ENCODE peak calls at places on chromosomes 6 and 20, in seven cellular contexts. One of them, this sample, is unnamed.

GRCh38 chr6:134683783-134684765 is 265.8 kb downstream of the ALDH8A1 start:
- DNase-seq in OCI-LY7: no peak
- DNase-seq in breast epithelium: no peak
- DNase-seq in bronchial epithelial cell: peak; percentile 49
- DNase-seq in epithelial cell of esophagus: peak; percentile 47
- DNase-seq in heart right ventricle: no peak
- DNase-seq in psoas muscle: no peak
- DNase-seq in this sample: no peak

GRCh38 chr6:121506761-121507754 is 71.6 kb downstream of the GJA1 start:
- DNase-seq in bronchial epithelial cell: peak; percentile 80
- DNase-seq in psoas muscle: peak; percentile 56
- DNase-seq in heart right ventricle: no peak
- DNase-seq in breast epithelium: no peak
- DNase-seq in OCI-LY7: no peak
- DNase-seq in epithelial cell of esophagus: peak; percentile 57
- DNase-seq in this sample: no peak

GRCh38 chr20:43023836-43024235 is 165.9 kb downstream of the PTPRT start:
- DNase-seq in heart right ventricle: no peak
- DNase-seq in psoas muscle: no peak
- DNase-seq in breast epithelium: no peak
- DNase-seq in bronchial epithelial cell: no peak
- DNase-seq in OCI-LY7: no peak
- DNase-seq in epithelial cell of esophagus: no peak
- DNase-seq in this sample: no peak

GRCh38 chr6:147504848-147505247 is 3.6 kb upstream of the SAMD5 start:
- DNase-seq in breast epithelium: no peak
- DNase-seq in heart right ventricle: no peak
- DNase-seq in OCI-LY7: no peak
- DNase-seq in psoas muscle: no peak
- DNase-seq in bronchial epithelial cell: no peak
- DNase-seq in epithelial cell of esophagus: no peak
- DNase-seq in this sample: no peak

GRCh38 chr6:37938909-37939308 is 119.4 kb downstream of the ZFAND3 start:
- DNase-seq in heart right ventricle: no peak
- DNase-seq in epithelial cell of esophagus: no peak
- DNase-seq in psoas muscle: no peak
- DNase-seq in OCI-LY7: no peak
- DNase-seq in breast epithelium: no peak
- DNase-seq in bronchial epithelial cell: no peak
- DNase-seq in this sample: peak; percentile 13

GRCh38 chr6:29509239-29509638 is 21.5 kb upstream of the MAS1L start:
- DNase-seq in heart right ventricle: no peak
- DNase-seq in epithelial cell of esophagus: no peak
- DNase-seq in bronchial epithelial cell: no peak
- DNase-seq in breast epithelium: no peak
- DNase-seq in psoas muscle: no peak
- DNase-seq in OCI-LY7: no peak
- DNase-seq in this sample: no peak

GRCh38 chr20:10673176-10673830 is 496 bp downstream of the JAG1 start:
- DNase-seq in psoas muscle: peak; percentile 64
- DNase-seq in bronchial epithelial cell: no peak
- DNase-seq in OCI-LY7: peak; percentile 23
- DNase-seq in heart right ventricle: peak; percentile 42
- DNase-seq in epithelial cell of esophagus: no peak
- DNase-seq in breast epithelium: no peak
- DNase-seq in this sample: no peak

GRCh38 chr6:121951918-121952379 is 447.5 kb upstream of the HSF2 start:
- DNase-seq in bronchial epithelial cell: peak; percentile 85
- DNase-seq in OCI-LY7: no peak
- DNase-seq in psoas muscle: no peak
- DNase-seq in epithelial cell of esophagus: peak; percentile 79
- DNase-seq in heart right ventricle: no peak
- DNase-seq in breast epithelium: peak; percentile 18
- DNase-seq in this sample: peak; percentile 89

GRCh38 chr20:57040461-57040860 is 226.0 kb downstream of the BMP7 start:
- DNase-seq in breast epithelium: no peak
- DNase-seq in bronchial epithelial cell: no peak
- DNase-seq in epithelial cell of esophagus: no peak
- DNase-seq in heart right ventricle: no peak
- DNase-seq in OCI-LY7: no peak
- DNase-seq in psoas muscle: no peak
- DNase-seq in this sample: no peak

GRCh38 chr6:144675231-144675861 is 390.2 kb downstream of the UTRN start:
- DNase-seq in breast epithelium: peak; percentile 85
- DNase-seq in heart right ventricle: no peak
- DNase-seq in OCI-LY7: no peak
- DNase-seq in psoas muscle: no peak
- DNase-seq in bronchial epithelial cell: peak; percentile 66
- DNase-seq in epithelial cell of esophagus: peak; percentile 87
- DNase-seq in this sample: peak; percentile 95

GRCh38 chr20:57633945-57634491 is 13.8 kb upstream of the ZBP1 start:
- DNase-seq in heart right ventricle: no peak
- DNase-seq in OCI-LY7: peak; percentile 85
- DNase-seq in psoas muscle: no peak
- DNase-seq in breast epithelium: no peak
- DNase-seq in bronchial epithelial cell: no peak
- DNase-seq in epithelial cell of esophagus: no peak
- DNase-seq in this sample: no peak

GRCh38 chr6:122187186-122187585 is 212.3 kb upstream of the HSF2 start:
- DNase-seq in bronchial epithelial cell: no peak
- DNase-seq in psoas muscle: no peak
- DNase-seq in epithelial cell of esophagus: no peak
- DNase-seq in heart right ventricle: no peak
- DNase-seq in breast epithelium: no peak
- DNase-seq in OCI-LY7: no peak
- DNase-seq in this sample: no peak

GRCh38 chr6:154683756-154684523 is 49.3 kb upstream of the SCAF8 start:
- DNase-seq in heart right ventricle: no peak
- DNase-seq in OCI-LY7: peak; percentile 69
- DNase-seq in psoas muscle: no peak
- DNase-seq in bronchial epithelial cell: peak; percentile 44
- DNase-seq in epithelial cell of esophagus: peak; percentile 12
- DNase-seq in breast epithelium: no peak
- DNase-seq in this sample: no peak

GRCh38 chr6:116217069-116217468 is 36.8 kb downstream of the TSPYL4 start:
- DNase-seq in psoas muscle: no peak
- DNase-seq in heart right ventricle: no peak
- DNase-seq in OCI-LY7: peak; percentile 45
- DNase-seq in bronchial epithelial cell: peak; percentile 58
- DNase-seq in epithelial cell of esophagus: peak; percentile 61
- DNase-seq in breast epithelium: no peak
- DNase-seq in this sample: no peak

GRCh38 chr6:54291738-54292137 is 16.5 kb upstream of the TINAG start:
- DNase-seq in OCI-LY7: no peak
- DNase-seq in psoas muscle: no peak
- DNase-seq in heart right ventricle: no peak
- DNase-seq in breast epithelium: no peak
- DNase-seq in epithelial cell of esophagus: peak; percentile 90
- DNase-seq in bronchial epithelial cell: peak; percentile 96
- DNase-seq in this sample: peak; percentile 31

GRCh38 chr6:49744259-49744658 is at the start of gene CRISP3:
- DNase-seq in psoas muscle: no peak
- DNase-seq in bronchial epithelial cell: peak; percentile 78
- DNase-seq in heart right ventricle: no peak
- DNase-seq in breast epithelium: no peak
- DNase-seq in epithelial cell of esophagus: peak; percentile 67
- DNase-seq in OCI-LY7: no peak
- DNase-seq in this sample: no peak

GRCh38 chr20:38790210-38791053 is 15.1 kb upstream of the PPP1R16B start:
- DNase-seq in psoas muscle: no peak
- DNase-seq in bronchial epithelial cell: peak; percentile 68
- DNase-seq in heart right ventricle: no peak
- DNase-seq in epithelial cell of esophagus: peak; percentile 91
- DNase-seq in breast epithelium: no peak
- DNase-seq in OCI-LY7: peak; percentile 53
- DNase-seq in this sample: no peak
- TF ChIP-seq CTCF in psoas muscle: peak; percentile 51
- TF ChIP-seq CTCF in bronchial epithelial cell: peak; percentile 68
- TF ChIP-seq CTCF in heart right ventricle: peak; percentile 62
- TF ChIP-seq CTCF in epithelial cell of esophagus: peak; percentile 63
- TF ChIP-seq CTCF in breast epithelium: peak; percentile 11
- TF ChIP-seq CTCF in OCI-LY7: peak; percentile 85
- TF ChIP-seq CTCF in this sample: peak; percentile 70

GRCh38 chr6:160510199-160510598 is 153.9 kb downstream of the LPA start:
- DNase-seq in psoas muscle: no peak
- DNase-seq in OCI-LY7: no peak
- DNase-seq in breast epithelium: no peak
- DNase-seq in bronchial epithelial cell: peak; percentile 81
- DNase-seq in epithelial cell of esophagus: peak; percentile 60
- DNase-seq in heart right ventricle: no peak
- DNase-seq in this sample: no peak

GRCh38 chr6:160507420-160507819 is 156.7 kb downstream of the LPA start:
- DNase-seq in epithelial cell of esophagus: no peak
- DNase-seq in OCI-LY7: no peak
- DNase-seq in breast epithelium: no peak
- DNase-seq in psoas muscle: no peak
- DNase-seq in heart right ventricle: no peak
- DNase-seq in bronchial epithelial cell: no peak
- DNase-seq in this sample: no peak

GRCh38 chr6:160510976-160511617 is 153.0 kb downstream of the LPA start:
- DNase-seq in bronchial epithelial cell: no peak
- DNase-seq in epithelial cell of esophagus: no peak
- DNase-seq in breast epithelium: no peak
- DNase-seq in heart right ventricle: no peak
- DNase-seq in OCI-LY7: no peak
- DNase-seq in psoas muscle: no peak
- DNase-seq in this sample: no peak

GRCh38 chr6:160505970-160506369 is 157.8 kb downstream of the SLC22A3 start:
- DNase-seq in OCI-LY7: no peak
- DNase-seq in breast epithelium: no peak
- DNase-seq in psoas muscle: no peak
- DNase-seq in epithelial cell of esophagus: no peak
- DNase-seq in bronchial epithelial cell: no peak
- DNase-seq in heart right ventricle: no peak
- DNase-seq in this sample: no peak

DNA sequence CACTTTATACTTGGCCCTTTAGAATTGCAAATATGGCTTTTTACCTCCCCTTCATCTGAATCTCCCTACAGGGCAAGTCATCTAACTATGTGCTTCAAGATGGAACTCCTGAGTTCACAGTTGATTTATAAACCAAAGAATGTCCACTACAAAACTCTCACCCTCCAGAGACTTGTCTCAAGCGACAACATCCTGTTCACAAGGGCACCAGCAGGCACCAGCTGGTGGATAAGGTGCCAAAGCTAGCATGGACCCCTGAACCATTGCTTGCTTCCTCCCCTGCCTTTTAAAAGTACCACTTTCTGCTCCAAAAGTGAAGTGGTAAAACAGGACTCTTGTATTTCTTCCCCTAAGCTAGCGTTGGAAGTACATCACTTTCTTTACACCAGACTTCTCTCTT is 154.5 kb downstream of the LPA start:
- DNase-seq in OCI-LY7: no peak
- DNase-seq in bronchial epithelial cell: no peak
- DNase-seq in psoas muscle: no peak
- DNase-seq in epithelial cell of esophagus: no peak
- DNase-seq in breast epithelium: no peak
- DNase-seq in heart right ventricle: no peak
- DNase-seq in this sample: no peak
- H3K4me3 ChIP-seq in OCI-LY7: no peak overlapping the region
- H3K4me3 ChIP-seq in bronchial epithelial cell: no peak overlapping the region
- H3K4me3 ChIP-seq in psoas muscle: no peak overlapping the region
- H3K4me3 ChIP-seq in epithelial cell of esophagus: no peak overlapping the region
- H3K4me3 ChIP-seq in breast epithelium: no peak overlapping the region
- H3K4me3 ChIP-seq in heart right ventricle: no peak overlapping the region
- H3K4me3 ChIP-seq in this sample: no peak overlapping the region

GRCh38 chr6:78611886-78612480 is 255.4 kb upstream of the IRAK1BP1 start:
- DNase-seq in heart right ventricle: no peak
- DNase-seq in psoas muscle: no peak
- DNase-seq in OCI-LY7: peak; percentile 33
- DNase-seq in bronchial epithelial cell: peak; percentile 45
- DNase-seq in epithelial cell of esophagus: peak; percentile 42
- DNase-seq in breast epithelium: no peak
- DNase-seq in this sample: no peak
- TF ChIP-seq CTCF in heart right ventricle: peak; percentile 30
- TF ChIP-seq CTCF in psoas muscle: peak; percentile 20
- TF ChIP-seq CTCF in OCI-LY7: peak; percentile 85
- TF ChIP-seq CTCF in bronchial epithelial cell: peak; percentile 54
- TF ChIP-seq CTCF in epithelial cell of esophagus: peak; percentile 47
- TF ChIP-seq CTCF in breast epithelium: no peak
- TF ChIP-seq CTCF in this sample: peak; percentile 63

GRCh38 chr20:40654876-40655275 is 34.2 kb downstream of the MAFB start:
- DNase-seq in epithelial cell of esophagus: peak; percentile 22
- DNase-seq in psoas muscle: peak; percentile 81
- DNase-seq in bronchial epithelial cell: no peak
- DNase-seq in heart right ventricle: no peak
- DNase-seq in breast epithelium: peak; percentile 85
- DNase-seq in OCI-LY7: no peak
- DNase-seq in this sample: no peak
- H3K4me3 ChIP-seq in epithelial cell of esophagus: no peak overlapping the region
- H3K4me3 ChIP-seq in psoas muscle: no peak overlapping the region
- H3K4me3 ChIP-seq in bronchial epithelial cell: no peak overlapping the region
- H3K4me3 ChIP-seq in heart right ventricle: no peak overlapping the region
- H3K4me3 ChIP-seq in breast epithelium: no peak overlapping the region
- H3K4me3 ChIP-seq in OCI-LY7: no peak overlapping the region
- H3K4me3 ChIP-seq in this sample: no peak overlapping the region

DNA sequence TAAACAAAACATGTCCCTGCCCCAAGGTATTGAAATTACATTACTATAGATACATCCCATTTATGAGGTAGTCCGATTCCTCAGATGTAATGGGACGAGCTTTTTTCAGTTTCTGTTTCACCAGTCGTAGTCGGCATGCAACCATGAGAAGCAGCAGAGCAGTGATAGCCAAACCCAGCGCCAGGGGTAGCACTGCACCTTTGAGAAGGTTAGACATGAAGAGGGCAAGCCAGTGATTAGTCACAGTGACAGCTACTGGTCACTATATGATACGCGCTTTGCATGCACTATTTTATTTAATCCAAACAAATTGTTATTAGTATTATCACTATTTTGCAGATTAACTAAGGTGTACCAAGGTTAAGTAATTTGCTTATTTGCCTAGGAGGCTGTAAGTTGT is 43.7 kb downstream of the LRP11 start:
- DNase-seq in OCI-LY7: peak; percentile 45
- DNase-seq in heart right ventricle: no peak
- DNase-seq in breast epithelium: no peak
- DNase-seq in bronchial epithelial cell: no peak
- DNase-seq in epithelial cell of esophagus: no peak
- DNase-seq in psoas muscle: no peak
- DNase-seq in this sample: no peak
- TF ChIP-seq CTCF in OCI-LY7: peak; percentile 55
- TF ChIP-seq CTCF in heart right ventricle: no peak
- TF ChIP-seq CTCF in breast epithelium: no peak
- TF ChIP-seq CTCF in bronchial epithelial cell: no peak
- TF ChIP-seq CTCF in epithelial cell of esophagus: no peak
- TF ChIP-seq CTCF in psoas muscle: no peak
- TF ChIP-seq CTCF in this sample: no peak

DNA sequence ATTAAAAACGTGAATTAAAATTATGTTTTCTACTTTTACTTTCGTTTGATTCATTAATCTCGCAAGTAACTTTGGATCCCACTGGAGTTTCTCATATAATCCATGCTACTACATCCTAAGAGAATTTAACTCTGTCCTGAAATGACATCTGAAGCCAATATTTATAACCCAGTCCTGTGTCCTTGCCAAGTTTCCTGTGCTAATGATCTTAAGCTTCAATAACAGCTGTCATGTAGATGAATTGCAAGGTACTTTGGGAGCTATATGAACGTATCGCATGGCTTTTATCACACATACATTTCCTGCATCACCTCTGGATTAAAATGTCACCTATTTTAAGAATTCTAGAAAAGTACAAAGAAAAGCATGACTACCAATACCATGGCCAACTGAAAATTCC is 833.8 kb upstream of the CITED2 start:
- DNase-seq in breast epithelium: no peak
- DNase-seq in epithelial cell of esophagus: no peak
- DNase-seq in bronchial epithelial cell: no peak
- DNase-seq in OCI-LY7: no peak
- DNase-seq in heart right ventricle: no peak
- DNase-seq in psoas muscle: no peak
- DNase-seq in this sample: peak; percentile 94
- H3K4me3 ChIP-seq in breast epithelium: no peak overlapping the region
- H3K4me3 ChIP-seq in epithelial cell of esophagus: no peak overlapping the region
- H3K4me3 ChIP-seq in bronchial epithelial cell: no peak overlapping the region
- H3K4me3 ChIP-seq in OCI-LY7: no peak overlapping the region
- H3K4me3 ChIP-seq in heart right ventricle: peak overlapping the region; percentile 18
- H3K4me3 ChIP-seq in psoas muscle: peak overlapping the region; percentile 32
- H3K4me3 ChIP-seq in this sample: no peak overlapping the region